ENCODE peak calls at places on chromosome 4, in seven cellular contexts. V is activated CD4-positive, alpha-beta T cell treated with anti-CD3 and anti-CD28 coated beads, Interleukin-2, amount 10 ng/mL, durations not matched to agents 7 days and 5 days; M is islet precursor cell; B is uterus; I is posterior vena cava; O is Kasumi-1; C is AG10803. Z is an unnamed sample.

GRCh38 chr4:93759506-93759905 is 69.0 kb upstream of the ATOH1 start:
- DNase-seq in V (no peak), M (no peak), B (no peak), I (no peak), O (peak; percentile 3), C (no peak), Z (no peak)

GRCh38 chr4:122151982-122152698 is at the start of gene BLTP1:
- DNase-seq in V (peak; percentile 89), M (peak; percentile 94), B (peak; percentile 82), I (peak; percentile 98), O (peak; percentile 71), C (peak; percentile 72), Z (peak; percentile 97)

GRCh38 chr4:47667552-47667951 is 170.3 kb downstream of the CORIN start:
- DNase-seq in V (no peak), M (no peak), B (no peak), I (no peak), O (no peak), C (no peak), Z (no peak)

GRCh38 chr4:167359711-167360110 is 125.4 kb upstream of the SPOCK3 start:
- DNase-seq in V (no peak), M (no peak), B (no peak), I (no peak), O (no peak), C (no peak), Z (no peak)

GRCh38 chr4:36385951-36386561 is 104.6 kb downstream of the DTHD1 start:
- DNase-seq in V (peak; percentile 64), M (no peak), B (no peak), I (no peak), O (peak; percentile 91), C (no peak), Z (no peak)

GRCh38 chr4:102663073-102663472 is 97.7 kb downstream of the MANBA start:
- DNase-seq in V (no peak), M (no peak), B (no peak), I (no peak), O (peak; percentile 13), C (peak; percentile 79), Z (no peak)

GRCh38 chr4:140807491-140808257 is 51.5 kb upstream of the TBC1D9 start:
- DNase-seq in V (no peak), M (no peak), B (no peak), I (no peak), O (no peak), C (no peak), Z (no peak)

GRCh38 chr4:53489279-53489889 is 101.9 kb downstream of the LNX1 start:
- DNase-seq in V (no peak), M (no peak), B (no peak), I (no peak), O (no peak), C (peak; percentile 66), Z (no peak)

GRCh38 chr4:48093949-48094550 is 40.0 kb downstream of the TXK start:
- DNase-seq in V (no peak), M (peak; percentile 61), B (no peak), I (no peak), O (no peak), C (no peak), Z (no peak)

GRCh38 chr4:115219315-115219840 is 106.0 kb upstream of the NDST4 start:
- DNase-seq in V (no peak), M (no peak), B (no peak), I (no peak), O (peak; percentile 26), C (no peak), Z (no peak)

GRCh38 chr4:792729-793108 is 33.2 kb downstream of the CPLX1 start:
- DNase-seq in V (peak; percentile 52), M (peak; percentile 52), B (no peak), I (peak; percentile 62), O (no peak), C (peak; percentile 6), Z (no peak)

GRCh38 chr4:86043755-86044592 is 315.9 kb downstream of the MAPK10 start:
- DNase-seq in V (peak; percentile 32), M (no peak), B (peak; percentile 28), I (no peak), O (peak; percentile 59), C (peak; percentile 56), Z (no peak)

GRCh38 chr4:138092060-138092459 is 150.1 kb downstream of the SLC7A11 start:
- DNase-seq in V (no peak), M (no peak), B (no peak), I (no peak), O (no peak), C (no peak), Z (no peak)

GRCh38 chr4:8819421-8820177 is 52.0 kb downstream of the HMX1 start:
- DNase-seq in V (no peak), M (peak; percentile 46), B (no peak), I (no peak), O (no peak), C (no peak), Z (peak; percentile 44)

GRCh38 chr4:96093057-96093456 is 253.2 kb downstream of the PDHA2 start:
- DNase-seq in V (no peak), M (no peak), B (no peak), I (no peak), O (no peak), C (no peak), Z (no peak)

GRCh38 chr4:40200881-40201797 is 4.3 kb downstream of the RHOH start:
- DNase-seq in V (no peak), M (no peak), B (no peak), I (no peak), O (peak; percentile 56), C (no peak), Z (no peak)

GRCh38 chr4:6875431-6875831 is 34.2 kb upstream of the TBC1D14 start:
- DNase-seq in V (no peak), M (no peak), B (no peak), I (peak; percentile 83), O (peak; percentile 99), C (peak; percentile 39), Z (no peak)

GRCh38 chr4:14168919-14169318 is 541.4 kb upstream of the BOD1L1 start:
- DNase-seq in V (no peak), M (no peak), B (peak; percentile 14), I (no peak), O (peak; percentile 17), C (peak; percentile 78), Z (no peak)

GRCh38 chr4:107261241-107261874 is 225.2 kb upstream of the DKK2 start:
- DNase-seq in V (no peak), M (no peak), B (no peak), I (no peak), O (no peak), C (peak; percentile 9), Z (no peak)

GRCh38 chr4:24164054-24164453 is 274.2 kb upstream of the PPARGC1A start:
- DNase-seq in V (no peak), M (no peak), B (no peak), I (no peak), O (peak; percentile 45), C (no peak), Z (no peak)

GRCh38 chr4:4248885-4249203 is 821 bp upstream of the TMEM128 start:
- DNase-seq in V (no peak), M (no peak), B (no peak), I (no peak), O (no peak), C (peak; percentile 35), Z (no peak)

GRCh38 chr4:184416913-184417734 is 57.2 kb downstream of the IRF2 start:
- DNase-seq in V (peak; percentile 76), M (no peak), B (no peak), I (no peak), O (peak; percentile 64), C (no peak), Z (no peak)

GRCh38 chr4:73447701-73448100 is 11.7 kb downstream of the AFP start:
- DNase-seq in V (no peak), M (no peak), B (no peak), I (no peak), O (no peak), C (peak; percentile 13), Z (no peak)

GRCh38 chr4:118962540-118962939 is 73.9 kb downstream of the SYNPO2 start:
- DNase-seq in V (no peak), M (no peak), B (no peak), I (no peak), O (no peak), C (peak; percentile 36), Z (no peak)

GRCh38 chr4:71366776-71367175 is 28.0 kb downstream of the SLC4A4 start:
- DNase-seq in V (no peak), M (no peak), B (no peak), I (no peak), O (no peak), C (no peak), Z (no peak)